ENCODE peak calls at places on chromosome 18, in nine cellular contexts. B is thyroid gland, L is breast epithelium, V is uterus, W is IMR-90, E is adrenal gland, I is gastrocnemius medialis, Q is sigmoid colon, N is body of pancreas. M is an unnamed sample.

GRCh38 chr18:70165936-70166335 is 39.6 kb downstream of the RTTN start:
- DNase-seq in B (no peak), L (no peak), V (no peak), W (no peak), E (no peak), I (no peak), Q (no peak), N (no peak), M (no peak)

GRCh38 chr18:26309283-26309682 is 83.0 kb downstream of the TAF4B start:
- DNase-seq in B (no peak), L (no peak), V (no peak), W (peak; percentile 60), E (no peak), I (no peak), Q (no peak), N (no peak), M (no peak)

GRCh38 chr18:23833714-23834113 is 144.5 kb downstream of the LAMA3 start:
- DNase-seq in B (no peak), L (no peak), V (no peak), W (no peak), E (no peak), I (no peak), Q (no peak), N (no peak), M (no peak)

GRCh38 chr18:55695091-55695490 is 107.1 kb upstream of the TCF4 start:
- DNase-seq in B (no peak), L (no peak), V (no peak), W (no peak), E (no peak), I (no peak), Q (no peak), N (no peak), M (no peak)

GRCh38 chr18:36526611-36527010 is 229.1 kb downstream of the FHOD3 start:
- DNase-seq in B (no peak), L (no peak), V (no peak), W (peak; percentile 52), E (no peak), I (no peak), Q (no peak), N (no peak), M (no peak)

GRCh38 chr18:25467226-25468065 is 115.5 kb upstream of the ZNF521 start:
- DNase-seq in B (no peak), L (no peak), V (no peak), W (peak; percentile 43), E (peak; percentile 97), I (peak; percentile 88), Q (no peak), N (no peak), M (no peak)

GRCh38 chr18:51135361-51135760 is 62.1 kb downstream of the MEX3C start:
- DNase-seq in B (no peak), L (no peak), V (no peak), W (peak; percentile 35), E (peak; percentile 32), I (no peak), Q (no peak), N (no peak), M (no peak)

GRCh38 chr18:8735274-8735673 is 29.9 kb downstream of the MTCL1 start:
- DNase-seq in B (no peak), L (no peak), V (no peak), W (no peak), E (no peak), I (no peak), Q (no peak), N (no peak), M (no peak)

GRCh38 chr18:70464343-70465114 is 175.7 kb downstream of the SOCS6 start:
- DNase-seq in B (peak; percentile 77), L (no peak), V (peak; percentile 30), W (peak; percentile 55), E (peak; percentile 66), I (peak; percentile 56), Q (peak; percentile 84), N (peak; percentile 75), M (peak; percentile 73)

GRCh38 chr18:60891936-60892335 is 441.3 kb upstream of the CDH20 start:
- DNase-seq in B (no peak), L (no peak), V (no peak), W (no peak), E (no peak), I (no peak), Q (no peak), N (no peak), M (no peak)

DNA sequence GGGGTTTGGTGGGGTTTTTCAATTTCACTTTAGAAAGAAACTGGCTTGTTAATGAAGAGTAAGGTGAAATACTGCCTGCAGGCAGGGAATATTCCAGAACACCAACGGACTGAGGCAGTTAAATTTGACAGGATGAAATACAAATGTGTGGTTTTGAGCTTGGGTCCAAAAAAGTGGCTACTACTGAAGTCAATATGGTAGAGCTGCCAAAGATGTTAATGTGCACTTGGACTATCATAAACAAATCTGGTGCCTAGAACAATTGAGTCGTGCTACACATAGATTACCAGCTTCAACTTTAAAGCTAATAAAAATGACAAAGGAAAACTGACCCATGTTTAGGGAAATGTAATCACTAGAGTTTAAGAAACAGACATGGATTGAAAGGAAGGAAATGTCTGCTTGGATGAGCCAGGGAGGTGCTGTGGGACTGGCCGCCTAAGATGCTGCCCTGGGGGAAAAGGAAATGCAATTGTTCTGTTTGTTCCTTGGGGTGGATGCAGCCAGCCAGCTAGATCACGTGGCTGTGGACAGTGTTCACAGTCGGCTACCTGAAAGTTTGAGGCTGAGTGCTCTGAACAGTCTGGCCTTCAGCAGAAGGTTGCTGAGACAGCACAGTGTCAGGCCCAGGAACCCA is 36.6 kb downstream of the CYB5A start:
- DNase-seq in B (peak; percentile 8), L (peak; percentile 75), V (no peak), W (peak; percentile 12), E (no peak), I (no peak), Q (peak; percentile 81), N (peak; percentile 41), M (peak; percentile 59)
- H3K27ac ChIP-seq in B (no peak overlapping the region), L (peak overlapping the region; percentile 5), V (peak overlapping the region; percentile 9), W (no peak overlapping the region), E (no peak overlapping the region), I (no peak overlapping the region), Q (peak overlapping the region; percentile 72), N (peak overlapping the region; percentile 27), M (peak overlapping the region; percentile 54)

DNA sequence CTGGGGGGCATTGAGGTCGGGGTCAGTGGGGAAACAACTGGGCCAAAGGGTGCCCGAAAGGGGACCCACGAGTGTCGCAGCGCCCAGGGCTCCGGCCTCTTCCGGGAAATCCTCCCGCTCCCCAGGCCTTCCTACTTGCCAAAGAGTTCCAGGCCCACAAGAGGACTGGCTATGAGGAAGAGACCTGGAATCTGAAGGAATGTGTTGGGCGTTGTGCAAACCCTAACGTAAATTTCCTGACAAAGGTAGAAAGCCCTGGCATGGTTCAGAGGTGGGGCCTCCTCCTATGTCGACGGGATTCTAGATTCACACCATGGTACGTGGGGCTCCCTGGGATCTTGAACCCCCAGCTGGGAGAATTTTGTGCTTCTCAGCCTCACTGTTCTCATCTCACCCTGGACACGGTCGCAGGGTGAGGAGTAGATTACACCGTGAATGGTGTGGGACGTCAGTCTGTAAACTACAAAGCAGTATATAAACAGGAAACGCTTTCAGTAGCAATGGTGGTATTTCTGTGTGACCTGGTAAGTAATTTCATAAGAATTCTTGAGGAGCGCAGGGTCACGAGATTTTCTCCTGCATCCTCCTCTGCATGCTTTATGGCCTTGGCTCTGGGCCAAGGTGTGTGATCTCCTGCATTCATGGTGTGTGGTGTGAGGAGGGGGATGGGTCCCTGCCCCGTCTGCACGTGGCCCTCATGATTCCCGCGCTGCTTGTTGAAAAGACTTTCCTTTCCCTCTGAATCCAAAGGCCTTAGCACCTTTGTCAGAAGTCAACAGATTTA is 868 bp downstream of the HSBP1L1 start:
- DNase-seq in B (peak; percentile 71), L (no peak), V (no peak), W (peak; percentile 91), E (peak; percentile 78), I (no peak), Q (peak; percentile 77), N (peak; percentile 68), M (peak; percentile 60)
- TF ChIP-seq POLR2A in B (no peak), L (no peak), V (no peak), W (peak; percentile 32), E (no peak), I (no peak), Q (no peak), N (no peak), M (no peak)

GRCh38 chr18:42108071-42108470 is 153.0 kb downstream of the PIK3C3 start:
- DNase-seq in B (no peak), L (no peak), V (no peak), W (no peak), E (no peak), I (no peak), Q (no peak), N (no peak), M (no peak)

GRCh38 chr18:42114310-42114943 is 159.4 kb downstream of the PIK3C3 start:
- DNase-seq in B (peak; percentile 64), L (no peak), V (peak; percentile 63), W (peak; percentile 75), E (peak; percentile 51), I (peak; percentile 11), Q (peak; percentile 74), N (peak; percentile 52), M (peak; percentile 45)

GRCh38 chr18:42112657-42113420 is 157.8 kb downstream of the PIK3C3 start:
- DNase-seq in B (no peak), L (no peak), V (no peak), W (no peak), E (no peak), I (no peak), Q (no peak), N (no peak), M (no peak)

GRCh38 chr18:42113529-42114191 is 158.6 kb downstream of the PIK3C3 start:
- DNase-seq in B (no peak), L (no peak), V (no peak), W (peak; percentile 39), E (no peak), I (no peak), Q (no peak), N (no peak), M (no peak)
- H3K27ac ChIP-seq in B (no peak overlapping the region), L (peak overlapping the region; percentile 20), V (peak overlapping the region; percentile 58), W (peak overlapping the region; percentile 58), E (no peak overlapping the region), I (no peak overlapping the region), Q (peak overlapping the region; percentile 20), N (no peak overlapping the region), M (peak overlapping the region; percentile 20)

GRCh38 chr18:63313409-63313917 is 6.1 kb downstream of the BCL2 start:
- DNase-seq in B (no peak), L (no peak), V (no peak), W (no peak), E (no peak), I (no peak), Q (no peak), N (no peak), M (no peak)
- TF ChIP-seq POLR2A in B (no peak), L (no peak), V (no peak), W (no peak), E (no peak), I (no peak), Q (no peak), N (no peak), M (no peak)